ENCODE peak calls at places on chromosomes 13 and 19, in ten cellular contexts. K is activated gamma-delta T cell treated with Interleukin-2 at 50 U/mL for 16 hours, H is heart right ventricle, P is A673, F is neural crest cell, B is OCI-M1, Y is left ventricle myocardium inferior, J is GM12878, D is Daoy, V is MCF 10A. M is an unnamed sample.

GRCh38 chr13:49536144-49536873 is 40.6 kb downstream of the PHF11 start:
- DNase-seq in K (no peak), H (no peak), P (no peak), F (no peak), B (no peak), Y (no peak), J (no peak), D (no peak), V (no peak), M (no peak)

GRCh38 chr13:102310691-102311432 is 91.0 kb downstream of the FGF14 start:
- DNase-seq in K (no peak), H (no peak), P (no peak), F (no peak), B (no peak), Y (peak), J (no peak), D (no peak), V (no peak), M (no peak)

GRCh38 chr19:51478381-51479285 is at the start of gene CEACAM18:
- DNase-seq in K (no peak), H (no peak), P (no peak), F (no peak), B (no peak), Y (no peak), J (no peak), D (no peak), V (no peak), M (no peak)

GRCh38 chr19:294819-295686 is 3.9 kb upstream of the PLPP2 start:
- DNase-seq in K (peak), H (no peak), P (peak), F (peak), B (no peak), Y (no peak), J (no peak), D (peak), V (peak), M (no peak)

GRCh38 chr19:39401549-39402416 is 4.9 kb upstream of the ZFP36 start:
- DNase-seq in K (peak), H (peak), P (no peak), F (no peak), B (peak), Y (no peak), J (no peak), D (peak), V (peak), M (no peak)

GRCh38 chr19:50522881-50523280 is 9.2 kb upstream of the ASPDH start:
- DNase-seq in K (no peak), H (no peak), P (no peak), F (no peak), B (no peak), Y (no peak), J (no peak), D (no peak), V (no peak), M (no peak)

GRCh38 chr13:92896842-92897241 is 329.8 kb upstream of the GPC6 start:
- DNase-seq in K (no peak), H (no peak), P (peak), F (no peak), B (peak), Y (no peak), J (no peak), D (no peak), V (peak), M (no peak)

GRCh38 chr13:29753593-29754485 is 96.6 kb downstream of the UBL3 start:
- DNase-seq in K (no peak), H (no peak), P (no peak), F (no peak), B (no peak), Y (no peak), J (no peak), D (no peak), V (no peak), M (no peak)

GRCh38 chr19:51200071-51200470 is 24.8 kb upstream of the CD33 start:
- DNase-seq in K (no peak), H (no peak), P (no peak), F (no peak), B (no peak), Y (no peak), J (no peak), D (no peak), V (no peak), M (no peak)

GRCh38 chr13:21812192-21812626 is 141.3 kb downstream of the FGF9 start:
- DNase-seq in K (no peak), H (no peak), P (peak), F (no peak), B (no peak), Y (no peak), J (no peak), D (peak), V (no peak), M (no peak)

GRCh38 chr19:6536138-6536671 is 5.4 kb downstream of the TNFSF9 start:
- DNase-seq in K (peak), H (no peak), P (peak), F (no peak), B (peak), Y (no peak), J (peak), D (peak), V (peak), M (no peak)

GRCh38 chr13:28355046-28355821 is 139.7 kb downstream of the FLT1 start:
- DNase-seq in K (no peak), H (no peak), P (no peak), F (no peak), B (no peak), Y (no peak), J (no peak), D (no peak), V (no peak), M (no peak)

GRCh38 chr13:24671367-24672117 is 8.7 kb upstream of the ATP12A start:
- DNase-seq in K (no peak), H (no peak), P (peak), F (peak), B (peak), Y (no peak), J (no peak), D (peak), V (peak), M (no peak)

GRCh38 chr19:43777163-43777700 is 3.5 kb downstream of the KCNN4 start:
- DNase-seq in K (no peak), H (no peak), P (peak), F (no peak), B (peak), Y (no peak), J (no peak), D (peak), V (peak), M (no peak)

GRCh38 chr13:30125422-30126073 is 181.8 kb downstream of the KATNAL1 start:
- DNase-seq in K (no peak), H (no peak), P (no peak), F (no peak), B (no peak), Y (no peak), J (no peak), D (peak), V (peak), M (peak)

GRCh38 chr13:48231080-48231479 is 1.9 kb upstream of the ITM2B start:
- DNase-seq in K (no peak), H (no peak), P (no peak), F (no peak), B (no peak), Y (no peak), J (no peak), D (no peak), V (no peak), M (no peak)

GRCh38 chr19:53147645-53148044 is 11.2 kb downstream of the ZNF347 start:
- DNase-seq in K (no peak), H (no peak), P (no peak), F (no peak), B (peak), Y (no peak), J (no peak), D (no peak), V (no peak), M (no peak)

GRCh38 chr13:79295906-79296564 is 110.0 kb downstream of the RBM26 start:
- DNase-seq in K (no peak), H (no peak), P (no peak), F (no peak), B (no peak), Y (no peak), J (no peak), D (peak), V (peak), M (no peak)

GRCh38 chr13:100565291-100565690 is 23.3 kb downstream of the GGACT start:
- DNase-seq in K (no peak), H (no peak), P (no peak), F (no peak), B (no peak), Y (no peak), J (no peak), D (no peak), V (no peak), M (no peak)

GRCh38 chr19:9171393-9171991 is 7.3 kb upstream of the OR7D2 start:
- DNase-seq in K (no peak), H (no peak), P (no peak), F (no peak), B (no peak), Y (no peak), J (no peak), D (no peak), V (no peak), M (no peak)

GRCh38 chr19:14147797-14148605 is 11.6 kb upstream of the ASF1B start:
- DNase-seq in K (peak), H (peak), P (peak), F (peak), B (peak), Y (peak), J (no peak), D (peak), V (peak), M (peak)

GRCh38 chr13:20395061-20395916 is 130.4 kb downstream of the CRYL1 start:
- DNase-seq in K (no peak), H (no peak), P (no peak), F (no peak), B (no peak), Y (no peak), J (no peak), D (no peak), V (no peak), M (no peak)

GRCh38 chr13:20387441-20387971 is 138.2 kb downstream of the CRYL1 start:
- DNase-seq in K (no peak), H (no peak), P (no peak), F (no peak), B (no peak), Y (no peak), J (no peak), D (no peak), V (peak), M (no peak)

GRCh38 chr19:55443045-55443823 is at the start of gene SHISA7:
- DNase-seq in K (no peak), H (no peak), P (peak), F (no peak), B (peak), Y (no peak), J (no peak), D (peak), V (no peak), M (no peak)

GRCh38 chr13:77016241-77016812 is 10.6 kb downstream of the FBXL3 start:
- DNase-seq in K (no peak), H (no peak), P (no peak), F (no peak), B (no peak), Y (no peak), J (no peak), D (no peak), V (no peak), M (no peak)

GRCh38 chr13:68676513-68677115 is 1431.0 kb upstream of the ATXN8OS start:
- DNase-seq in K (no peak), H (no peak), P (no peak), F (no peak), B (no peak), Y (no peak), J (no peak), D (no peak), V (no peak), M (no peak)

GRCh38 chr13:43127827-43128226 is 104.4 kb downstream of the DNAJC15 start:
- DNase-seq in K (no peak), H (no peak), P (no peak), F (no peak), B (no peak), Y (no peak), J (no peak), D (no peak), V (no peak), M (no peak)

GRCh38 chr13:94416454-94417080 is 62.9 kb downstream of the DCT start:
- DNase-seq in K (no peak), H (no peak), P (peak), F (peak), B (peak), Y (no peak), J (no peak), D (peak), V (peak), M (no peak)

GRCh38 chr13:113579686-113580085 is 4.9 kb upstream of the TFDP1 start:
- DNase-seq in K (no peak), H (no peak), P (no peak), F (no peak), B (no peak), Y (no peak), J (no peak), D (no peak), V (no peak), M (no peak)

M was measured in breast epithelium.